ENCODE peak calls at places on chromosomes 6 and 20, in eight cellular contexts. V is NCI-H510A; O is EL; D is CD4-positive, alpha-beta T cell; K is activated T-cell treated with anti-CD3 and anti-CD28 coated beads for 4 hours; R is MCF 10A; G is ovary; W is AG20443. M is an unnamed sample.

GRCh38 chr6:108556864-108557493 is 3.7 kb upstream of the FOXO3 start:
- DNase-seq in G (peak), R (no peak), O (peak), D (no peak), W (no peak), K (no peak), V (no peak), M (no peak)

GRCh38 chr6:158765509-158766068 is 53.6 kb downstream of the EZR start:
- DNase-seq in D (no peak), V (no peak), K (no peak), R (no peak), W (no peak), G (no peak), O (no peak), M (no peak)

GRCh38 chr6:105745464-105746129 is 340.5 kb upstream of the PRDM1 start:
- DNase-seq in V (no peak), W (no peak), R (no peak), K (no peak), G (no peak), O (no peak), D (no peak), M (no peak)

GRCh38 chr6:48087448-48087847 is 23.5 kb downstream of the PTCHD4 start:
- DNase-seq in W (no peak), O (peak), R (peak), K (no peak), G (no peak), V (no peak), D (no peak), M (no peak)

GRCh38 chr6:95364016-95364604 is 213.2 kb upstream of the MANEA start:
- DNase-seq in K (no peak), O (peak), W (peak), G (no peak), R (peak), V (peak), D (no peak), M (peak)

GRCh38 chr20:60331688-60332300 is 373.6 kb downstream of the CDH26 start:
- DNase-seq in K (no peak), W (no peak), D (no peak), O (no peak), V (no peak), G (no peak), R (no peak), M (peak)

GRCh38 chr6:98847767-98848538 is 13.6 kb downstream of the POU3F2 start:
- DNase-seq in O (no peak), D (no peak), G (no peak), V (no peak), K (no peak), W (peak), R (no peak), M (no peak)

GRCh38 chr20:57682184-57683038 is 27.4 kb downstream of the PMEPA1 start:
- DNase-seq in K (no peak), G (no peak), W (no peak), D (no peak), R (no peak), O (no peak), V (no peak), M (no peak)

GRCh38 chr6:107219851-107220250 is 104.5 kb upstream of the BEND3 start:
- DNase-seq in V (no peak), D (no peak), O (no peak), K (no peak), R (no peak), G (no peak), W (no peak), M (no peak)

GRCh38 chr20:54207053-54207742 is 689 bp upstream of the PFDN4 start:
- DNase-seq in V (no peak), D (no peak), K (no peak), R (no peak), W (no peak), O (no peak), G (no peak), M (no peak)

GRCh38 chr6:147201885-147202515 is 2.2 kb upstream of the STXBP5 start:
- DNase-seq in G (peak), R (peak), D (no peak), O (peak), K (no peak), W (no peak), V (peak), M (peak)

GRCh38 chr6:12709116-12709515 is 7.5 kb upstream of the PHACTR1 start:
- DNase-seq in V (no peak), K (no peak), G (no peak), R (no peak), O (peak), D (no peak), W (peak), M (peak)

GRCh38 chr6:155328539-155329459 is 14.5 kb upstream of the TFB1M start:
- DNase-seq in W (no peak), G (no peak), R (no peak), V (no peak), K (no peak), O (no peak), D (no peak), M (no peak)

GRCh38 chr6:13989424-13990144 is 64.8 kb downstream of the RNF182 start:
- DNase-seq in G (no peak), R (no peak), K (no peak), D (no peak), V (no peak), W (no peak), O (peak), M (no peak)

GRCh38 chr6:143884161-143884560 is 19.9 kb downstream of the ZC2HC1B start:
- DNase-seq in D (no peak), W (no peak), V (no peak), R (no peak), G (no peak), K (no peak), O (no peak), M (peak)

GRCh38 chr6:133587841-133588240 is 301.1 kb upstream of the TCF21 start:
- DNase-seq in K (no peak), V (no peak), D (no peak), O (peak), G (no peak), W (peak), R (no peak), M (no peak)

GRCh38 chr6:118350881-118351430 is 197.1 kb upstream of the PLN start:
- DNase-seq in O (peak), G (no peak), R (no peak), K (no peak), D (no peak), V (no peak), W (peak), M (no peak)

GRCh38 chr20:4633780-4634179 is 87.9 kb upstream of the PRND start:
- DNase-seq in G (no peak), W (peak), R (peak), O (peak), V (no peak), K (no peak), D (no peak), M (no peak)

GRCh38 chr6:84074988-84075781 is 41.6 kb downstream of the MRAP2 start:
- DNase-seq in R (peak), D (no peak), V (no peak), G (no peak), K (no peak), W (peak), O (peak), M (no peak)

GRCh38 chr6:112207131-112207530 is 47.2 kb downstream of the LAMA4 start:
- DNase-seq in W (no peak), K (no peak), O (peak), R (no peak), D (no peak), V (no peak), G (no peak), M (no peak)

GRCh38 chr20:48314925-48315592 is 512.7 kb downstream of the PREX1 start:
- DNase-seq in O (no peak), R (no peak), G (no peak), D (no peak), W (no peak), V (no peak), K (no peak), M (no peak)

GRCh38 chr6:151136141-151136755 is 103.5 kb upstream of the AKAP12 start:
- DNase-seq in O (no peak), K (no peak), R (no peak), V (no peak), D (no peak), G (no peak), W (no peak), M (no peak)

GRCh38 chr6:5744497-5744896 is 262.2 kb downstream of the NRN1 start:
- DNase-seq in D (no peak), K (no peak), W (no peak), O (no peak), G (no peak), R (no peak), V (no peak), M (no peak)

GRCh38 chr6:109458774-109459531 is 3.4 kb upstream of the MICAL1 start:
- DNase-seq in O (no peak), K (peak), V (no peak), D (peak), R (no peak), G (no peak), W (no peak), M (peak)

GRCh38 chr6:168121308-168121665 is 42.3 kb upstream of the FRMD1 start:
- DNase-seq in V (no peak), W (no peak), D (no peak), K (no peak), R (no peak), O (no peak), G (no peak), M (no peak)

GRCh38 chr20:43243672-43244269 is 54.1 kb upstream of the PTPRT start:
- DNase-seq in G (no peak), R (peak), D (no peak), V (peak), O (no peak), W (no peak), K (no peak), M (peak)

GRCh38 chr20:17399303-17399985 is 131.7 kb downstream of the BFSP1 start:
- DNase-seq in O (no peak), G (no peak), K (no peak), V (no peak), W (no peak), R (no peak), D (no peak), M (no peak)

GRCh38 chr6:36659271-36659670 is 19.2 kb upstream of the CDKN1A start:
- DNase-seq in R (peak), G (no peak), V (no peak), D (no peak), W (peak), K (no peak), O (peak), M (no peak)

GRCh38 chr20:8094845-8095244 is 37.2 kb upstream of the PLCB1 start:
- DNase-seq in K (no peak), W (peak), O (peak), R (peak), G (no peak), D (no peak), V (no peak), M (no peak)

GRCh38 chr20:57065646-57066045 is 200.8 kb downstream of the BMP7 start:
- DNase-seq in G (no peak), O (no peak), V (no peak), K (no peak), R (no peak), W (no peak), D (no peak), M (no peak)

GRCh38 chr20:45229264-45230056 is 8.3 kb downstream of the SEMG2 start:
- DNase-seq in W (no peak), R (peak), K (no peak), O (peak), G (no peak), D (no peak), V (no peak), M (no peak)

GRCh38 chr20:6006603-6006949 is 47.3 kb downstream of the LRRN4 start:
- DNase-seq in O (peak), W (no peak), R (peak), V (no peak), D (no peak), K (no peak), G (no peak), M (no peak)

GRCh38 chr6:52482903-52483670 is 62.9 kb downstream of the EFHC1 start:
- DNase-seq in O (no peak), D (no peak), V (no peak), R (no peak), W (no peak), G (no peak), K (no peak), M (no peak)

GRCh38 chr20:35200255-35200654 is 26.2 kb upstream of the MMP24 start:
- DNase-seq in K (no peak), O (peak), G (no peak), V (no peak), R (peak), D (no peak), W (peak), M (no peak)

M was measured in Ammon's horn.